ENCODE peak calls at places on chromosomes 16 and 17, in six cellular contexts. B is HCT116, X is SK-N-SH, F is PC-9, R is PC-3, N is GM23338. Q is an unnamed sample.

GRCh38 chr16:51141541-51141940 is 9.5 kb downstream of the SALL1 start:
- DNase-seq in R (no peak), B (no peak), N (no peak), F (no peak), X (no peak), Q (no peak)

GRCh38 chr16:81499576-81500380 is 55.2 kb downstream of the CMIP start:
- DNase-seq in X (no peak), N (no peak), B (no peak), F (no peak), R (no peak), Q (no peak)

GRCh38 chr17:75652934-75653549 is 13.9 kb downstream of the RECQL5 start:
- DNase-seq in X (peak; percentile 85), R (peak; percentile 55), B (no peak), N (peak; percentile 84), F (no peak), Q (peak; percentile 54)

GRCh38 chr17:44898768-44899073 is 524 bp downstream of the EFTUD2 start:
- DNase-seq in F (peak; percentile 56), N (peak; percentile 61), R (peak; percentile 63), B (no peak), X (no peak), Q (peak; percentile 76)

GRCh38 chr16:17295948-17296347 is 174.8 kb downstream of the XYLT1 start:
- DNase-seq in F (no peak), X (no peak), N (no peak), R (no peak), B (no peak), Q (no peak)

GRCh38 chr17:50198026-50198669 is 3.3 kb downstream of the COL1A1 start:
- DNase-seq in X (peak; percentile 89), R (peak; percentile 91), F (peak; percentile 65), N (peak; percentile 72), B (peak; percentile 52), Q (peak; percentile 84)

GRCh38 chr16:6828690-6829089 is 504.0 kb upstream of the RBFOX1 start:
- DNase-seq in B (no peak), N (no peak), R (no peak), F (no peak), X (no peak), Q (no peak)

GRCh38 chr17:19254651-19255050 is 17.5 kb downstream of the EPN2 start:
- DNase-seq in B (no peak), F (no peak), X (no peak), R (no peak), N (no peak), Q (no peak)

GRCh38 chr16:13638218-13638617 is 281.7 kb upstream of the ERCC4 start:
- DNase-seq in X (no peak), B (no peak), N (no peak), R (no peak), F (no peak), Q (no peak)

GRCh38 chr17:74325743-74326379 is at the start of gene KIF19:
- DNase-seq in X (peak; percentile 91), R (no peak), F (no peak), N (peak; percentile 85), B (no peak), Q (peak; percentile 35)

GRCh38 chr16:87463722-87464690 is 28.8 kb downstream of the ZCCHC14 start:
- DNase-seq in R (peak; percentile 38), N (no peak), B (no peak), X (no peak), F (no peak), Q (peak; percentile 79)

GRCh38 chr16:50305441-50306061 is 39.2 kb downstream of the ADCY7 start:
- DNase-seq in R (no peak), N (no peak), F (no peak), X (peak; percentile 23), B (no peak), Q (no peak)

GRCh38 chr16:50679266-50679665 is 1.8 kb downstream of the SNX20 start:
- DNase-seq in B (no peak), R (no peak), F (no peak), N (no peak), X (no peak), Q (no peak)

GRCh38 chr17:75130632-75131277 is 787 bp downstream of the NT5C start:
- DNase-seq in N (peak; percentile 91), X (peak; percentile 91), F (peak; percentile 52), B (peak; percentile 69), R (peak; percentile 73), Q (peak; percentile 76)

GRCh38 chr17:27326051-27326450 is 32.1 kb downstream of the WSB1 start:
- DNase-seq in B (no peak), F (no peak), N (no peak), X (no peak), R (no peak), Q (no peak)

GRCh38 chr16:87317766-87318121 is 552 bp upstream of the C16orf95 start:
- DNase-seq in N (peak; percentile 47), X (peak; percentile 75), F (no peak), R (peak; percentile 31), B (no peak), Q (peak; percentile 91)

GRCh38 chr16:14302399-14303181 is 231.5 kb downstream of the MRTFB start:
- DNase-seq in R (no peak), X (peak; percentile 85), F (no peak), N (peak; percentile 72), B (no peak), Q (peak; percentile 69)

GRCh38 chr17:50604470-50604869 is 30.2 kb upstream of the ABCC3 start:
- DNase-seq in X (peak; percentile 99), R (no peak), F (no peak), B (no peak), N (peak; percentile 62), Q (peak; percentile 39)

GRCh38 chr17:38464251-38464722 is 36.0 kb downstream of the ARHGAP23 start:
- DNase-seq in R (no peak), B (no peak), X (peak; percentile 83), F (no peak), N (no peak), Q (peak; percentile 80)

GRCh38 chr16:64730261-64730660 is 391.6 kb downstream of the CDH11 start:
- DNase-seq in X (no peak), B (no peak), N (no peak), R (peak; percentile 26), F (no peak), Q (no peak)

GRCh38 chr17:47239663-47240374 is 13.8 kb upstream of the ITGB3 start:
- DNase-seq in F (peak; percentile 97), B (peak; percentile 69), R (peak; percentile 100), N (no peak), X (peak; percentile 77), Q (peak; percentile 99)

GRCh38 chr16:86886651-86887050 is 308.3 kb downstream of the FOXL1 start:
- DNase-seq in F (no peak), N (no peak), X (no peak), R (peak; percentile 61), B (no peak), Q (no peak)

GRCh38 chr16:4336701-4337539 is 14.2 kb downstream of the PAM16 start:
- DNase-seq in N (no peak), X (no peak), F (no peak), B (no peak), R (no peak), Q (no peak)
- H3K9me2 ChIP-seq in N (no peaks in the 10 kb centered on the region), X (no peaks in the 10 kb centered on the region), F (no peaks in the 10 kb centered on the region), B (no peaks in the 10 kb centered on the region), R (no peaks in the 10 kb centered on the region), Q (no peaks in the 10 kb centered on the region)

GRCh38 chr17:10674696-10675095 is 17.6 kb upstream of the MYH3 start:
- DNase-seq in B (no peak), N (no peak), R (no peak), F (no peak), X (no peak), Q (no peak)
- H3K9me2 ChIP-seq in B (no peaks in the 10 kb centered on the region), N (no peaks in the 10 kb centered on the region), R (no peaks in the 10 kb centered on the region), F (no peaks in the 10 kb centered on the region), X (no peaks in the 10 kb centered on the region), Q (no peaks in the 10 kb centered on the region)

GRCh38 chr16:15396948-15397594 is 1.5 kb downstream of the MPV17L start:
- DNase-seq in B (no peak), F (peak; percentile 33), N (no peak), R (no peak), X (no peak), Q (no peak)

GRCh38 chr16:15403392-15403995 is 7.9 kb downstream of the MPV17L start:
- DNase-seq in X (no peak), N (peak; percentile 36), F (peak; percentile 81), R (peak; percentile 5), B (no peak), Q (peak; percentile 19)

GRCh38 chr16:15401972-15402371 is 6.4 kb downstream of the MPV17L start:
- DNase-seq in R (no peak), F (no peak), X (no peak), N (no peak), B (no peak), Q (no peak)

GRCh38 chr16:15399317-15399716 is 3.8 kb downstream of the MPV17L start:
- DNase-seq in N (no peak), B (no peak), X (no peak), F (no peak), R (no peak), Q (no peak)

DNA sequence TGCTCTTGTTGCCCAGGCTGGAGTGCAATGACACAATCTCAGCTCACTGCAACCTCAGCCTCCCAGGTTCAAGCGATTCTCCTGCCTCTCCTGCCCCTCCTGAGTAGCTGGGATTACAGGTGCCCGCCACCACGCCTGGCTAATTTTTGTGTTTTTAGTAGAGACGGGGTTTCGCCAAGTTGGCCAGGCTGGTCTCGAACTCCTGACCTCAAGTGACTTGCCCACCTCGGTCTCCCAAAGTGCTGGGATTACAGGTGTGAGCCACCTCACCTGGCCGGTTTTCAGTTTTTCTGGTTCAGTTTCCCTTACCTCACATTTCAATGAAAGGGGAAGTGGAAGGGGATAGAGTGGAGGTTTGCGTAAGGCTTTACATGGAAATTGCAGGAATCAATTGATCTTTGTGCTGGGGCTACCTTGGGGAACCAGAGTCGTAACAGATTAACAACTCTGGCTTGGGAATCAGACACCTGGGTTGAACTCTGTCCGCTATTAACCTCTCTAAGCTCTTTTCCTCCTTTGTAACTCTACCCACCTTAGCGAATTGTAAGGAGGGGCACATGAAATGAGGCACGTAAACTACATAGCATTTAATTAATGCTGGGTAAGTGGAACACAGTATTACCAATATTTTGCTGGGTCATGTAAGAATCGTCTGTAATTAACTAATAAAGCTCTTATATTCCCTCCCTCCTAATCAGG is 3.2 kb downstream of the MPV17L start:
- DNase-seq in R (no peak), B (no peak), N (peak; percentile 23), X (no peak), F (peak; percentile 34), Q (no peak)
- H3K9me2 ChIP-seq in R (no peaks in the 10 kb centered on the region), B (no peaks in the 10 kb centered on the region), N (no peaks in the 10 kb centered on the region), X (no peaks in the 10 kb centered on the region), F (no peaks in the 10 kb centered on the region), Q (no peaks in the 10 kb centered on the region)

GRCh38 chr17:70230883-70231282 is 61.6 kb downstream of the KCNJ2 start:
- DNase-seq in N (no peak), X (no peak), F (no peak), B (no peak), R (no peak), Q (peak; percentile 5)

DNA sequence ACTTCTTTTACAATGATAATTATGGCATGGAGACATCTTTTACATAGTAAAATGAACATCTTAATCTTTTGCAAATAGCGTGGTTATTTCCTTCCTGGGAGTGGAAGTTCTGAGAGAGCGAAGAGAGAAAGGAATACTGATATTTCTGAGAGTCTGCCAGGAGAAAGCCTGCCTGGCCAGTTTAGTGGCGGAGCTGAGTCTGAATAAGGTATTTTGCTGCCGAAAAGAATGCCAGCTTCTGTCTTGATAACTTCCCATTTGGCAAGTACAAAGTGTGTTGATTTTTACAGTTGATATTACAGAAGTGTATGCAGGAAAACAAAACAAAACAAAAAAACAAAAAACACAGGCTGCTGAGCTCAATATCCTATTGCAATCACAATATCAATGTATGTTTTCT is 55.9 kb downstream of the KCNJ2 start:
- DNase-seq in R (peak; percentile 28), F (no peak), X (no peak), B (no peak), N (no peak), Q (no peak)
- H3K9me2 ChIP-seq in R (peaks cover 3% of the 10 kb centered on the region), F (no peaks in the 10 kb centered on the region), X (no peaks in the 10 kb centered on the region), B (no peaks in the 10 kb centered on the region), N (no peaks in the 10 kb centered on the region), Q (no peaks in the 10 kb centered on the region)